ENCODE peak calls at places on chromosome 18, in five cellular contexts. L is renal cortical epithelial cell, J is NCI-H1417, Q is adrenal gland, W is IMR-90. V is an unnamed sample.

GRCh38 chr18:55473078-55473477 is 114.9 kb downstream of the TCF4 start:
- DNase-seq in J (peak; percentile 13), Q (no peak), W (no peak), L (no peak), V (no peak)

GRCh38 chr18:41954827-41955613 is at the start of gene PIK3C3:
- DNase-seq in J (peak; percentile 95), W (peak; percentile 98), Q (peak; percentile 98), L (peak; percentile 97), V (peak; percentile 92)

GRCh38 chr18:10450986-10451385 is 3.4 kb upstream of the APCDD1 start:
- DNase-seq in J (no peak), W (no peak), Q (no peak), L (no peak), V (no peak)

GRCh38 chr18:53698907-53699306 is 525.6 kb downstream of the MBD2 start:
- DNase-seq in Q (peak; percentile 32), J (peak; percentile 46), L (peak; percentile 32), W (no peak), V (peak; percentile 16)

GRCh38 chr18:26971327-26971918 is 105.9 kb upstream of the AQP4 start:
- DNase-seq in L (peak; percentile 36), J (no peak), W (no peak), Q (no peak), V (no peak)

GRCh38 chr18:26482567-26482966 is 65.8 kb downstream of the KCTD1 start:
- DNase-seq in W (no peak), L (peak; percentile 44), J (no peak), Q (no peak), V (no peak)

GRCh38 chr18:654601-655000 is 2.9 kb upstream of the TYMS start:
- DNase-seq in W (no peak), J (no peak), L (no peak), Q (no peak), V (no peak)

GRCh38 chr18:61833387-61833786 is 59.4 kb downstream of the RNF152 start:
- DNase-seq in Q (no peak), W (peak; percentile 84), L (peak; percentile 13), J (peak; percentile 66), V (no peak)

GRCh38 chr18:62848946-62849345 is 133.6 kb downstream of the PHLPP1 start:
- DNase-seq in J (no peak), L (peak; percentile 18), W (peak; percentile 59), Q (no peak), V (no peak)

GRCh38 chr18:61817086-61817485 is 75.7 kb downstream of the RNF152 start:
- DNase-seq in Q (no peak), J (no peak), W (peak; percentile 45), L (no peak), V (no peak)

GRCh38 chr18:51527826-51528225 is 330.3 kb upstream of the MEX3C start:
- DNase-seq in J (no peak), L (no peak), W (no peak), Q (no peak), V (no peak)

GRCh38 chr18:48621240-48621639 is 82.4 kb downstream of the CTIF start:
- DNase-seq in J (no peak), Q (no peak), W (peak; percentile 93), L (peak; percentile 34), V (no peak)

GRCh38 chr18:28584726-28585125 is 407.8 kb upstream of the CDH2 start:
- DNase-seq in L (peak; percentile 82), W (peak; percentile 65), Q (no peak), J (no peak), V (no peak)

GRCh38 chr18:11747286-11747685 is 58.2 kb downstream of the GNAL start:
- DNase-seq in J (no peak), L (no peak), W (no peak), Q (no peak), V (no peak)

GRCh38 chr18:57276720-57277284 is 75.6 kb upstream of the ST8SIA3 start:
- DNase-seq in J (no peak), L (no peak), Q (no peak), W (no peak), V (no peak)

GRCh38 chr18:76496200-76496890 is 1.3 kb upstream of the ZNF516 start:
- DNase-seq in W (peak; percentile 74), Q (peak; percentile 69), L (no peak), J (peak; percentile 18), V (no peak)

GRCh38 chr18:3140986-3141639 is 78.7 kb downstream of the MYOM1 start:
- DNase-seq in J (no peak), Q (no peak), L (no peak), W (no peak), V (no peak)

GRCh38 chr18:4096501-4096900 is 358.6 kb downstream of the DLGAP1 start:
- DNase-seq in L (peak; percentile 2), W (peak; percentile 26), Q (no peak), J (no peak), V (peak; percentile 51)

GRCh38 chr18:44409524-44409923 is 271.2 kb upstream of the SETBP1 start:
- DNase-seq in Q (no peak), J (no peak), L (no peak), W (no peak), V (no peak)

GRCh38 chr18:66582151-66582550 is 21.7 kb downstream of the CDH19 start:
- DNase-seq in L (no peak), W (no peak), Q (no peak), J (no peak), V (no peak)

GRCh38 chr18:14092625-14093361 is 39.4 kb downstream of the ZNF519 start:
- DNase-seq in W (no peak), J (no peak), L (no peak), Q (no peak), V (no peak)

GRCh38 chr18:75207298-75208054 is 1.5 kb downstream of the PTGR3 start:
- DNase-seq in Q (no peak), W (peak; percentile 73), J (no peak), L (peak; percentile 61), V (no peak)